ENCODE peak calls at places on chromosomes 7 and 10, in four cellular contexts. A, Q, C and S are unnamed samples.

GRCh38 chr10:104981995-104982394 is 340.9 kb downstream of the SORCS3 start:
- DNase-seq in A (no peak), C (no peak), Q (no peak), S (no peak)

GRCh38 chr7:13872751-13873150 is 116.7 kb downstream of the ETV1 start:
- DNase-seq in A (no peak), C (no peak), Q (no peak), S (no peak)

GRCh38 chr10:3395487-3395886 is 222.9 kb upstream of the PITRM1 start:
- DNase-seq in A (no peak), Q (no peak), C (peak), S (no peak)

GRCh38 chr7:29881724-29882123 is 75.4 kb downstream of the WIPF3 start:
- DNase-seq in C (no peak), A (no peak), Q (no peak), S (no peak)

GRCh38 chr7:137983308-137984008 is 18.4 kb downstream of the CREB3L2 start:
- DNase-seq in A (no peak), C (no peak), Q (no peak), S (no peak)

GRCh38 chr7:114530074-114530611 is 115.5 kb downstream of the FOXP2 start:
- DNase-seq in A (no peak), Q (peak), C (no peak), S (no peak)

GRCh38 chr10:95246582-95247051 is 44.2 kb downstream of the PDLIM1 start:
- DNase-seq in A (peak), C (peak), Q (peak), S (peak)

GRCh38 chr10:44300666-44301649 is 83.9 kb downstream of the CXCL12 start:
- DNase-seq in C (peak), A (peak), Q (peak), S (peak)

GRCh38 chr7:9600974-9601373 is 1167.6 kb downstream of the NXPH1 start:
- DNase-seq in C (no peak), A (no peak), Q (no peak), S (no peak)

GRCh38 chr7:128710391-128710930 is 28.7 kb upstream of the CALU start:
- DNase-seq in Q (peak), C (no peak), A (no peak), S (no peak)

GRCh38 chr10:3775671-3776551 is 9.1 kb downstream of the KLF6 start:
- DNase-seq in A (no peak), C (peak), Q (peak), S (peak)

GRCh38 chr10:4810093-4810492 is 15.9 kb upstream of the AKR1E2 start:
- DNase-seq in Q (peak), C (peak), A (no peak), S (peak)

GRCh38 chr7:79980376-79980775 is 154.3 kb upstream of the GNAI1 start:
- DNase-seq in Q (no peak), C (no peak), A (no peak), S (no peak)

GRCh38 chr7:116443646-116444045 is 55.9 kb upstream of the CAV2 start:
- DNase-seq in Q (no peak), A (no peak), C (no peak), S (no peak)

GRCh38 chr7:115658223-115658622 is 372.3 kb downstream of the TFEC start:
- DNase-seq in A (no peak), C (no peak), Q (no peak), S (no peak)

GRCh38 chr10:27745380-27745718 is 270 bp downstream of the MKX start:
- DNase-seq in A (no peak), Q (no peak), C (no peak), S (no peak)

GRCh38 chr10:100873825-100874326 is 38.9 kb upstream of the SLF2 start:
- DNase-seq in C (no peak), Q (no peak), A (no peak), S (no peak)

GRCh38 chr7:42315096-42315495 is 78.1 kb upstream of the GLI3 start:
- DNase-seq in Q (no peak), C (peak), A (no peak), S (no peak)

GRCh38 chr7:79979437-79979836 is 155.2 kb upstream of the GNAI1 start:
- DNase-seq in C (no peak), Q (peak), A (no peak), S (no peak)